ENCODE peak calls at places on chromosomes 1 and 21, in four cellular contexts. A is neuronal stem cell, R is H1, B is H9. G is an unnamed sample.

GRCh38 chr1:228364706-228365213 is 41.9 kb downstream of the TRIM11 start:
- DNase-seq in R (no peak), A (no peak), B (no peak), G (no peak)

GRCh38 chr1:100400332-100400933 is 48.1 kb downstream of the CDC14A start:
- DNase-seq in B (peak), A (no peak), R (no peak), G (no peak)

GRCh38 chr1:22711071-22711470 is 432 bp downstream of the EPHB2 start:
- DNase-seq in B (no peak), A (no peak), R (no peak), G (no peak)

GRCh38 chr1:117209094-117209493 is 1.6 kb downstream of the VTCN1 start:
- DNase-seq in A (no peak), R (no peak), B (no peak), G (no peak)

GRCh38 chr1:210233216-210233494 is 559 bp downstream of the SERTAD4 start:
- DNase-seq in B (no peak), A (no peak), R (peak), G (no peak)

GRCh38 chr21:14259669-14260458 is 43.9 kb downstream of the RBM11 start:
- DNase-seq in R (no peak), A (peak), B (no peak), G (peak)

GRCh38 chr1:24900486-24900849 is 29.6 kb downstream of the RUNX3 start:
- DNase-seq in R (peak), B (no peak), A (no peak), G (no peak)

GRCh38 chr1:47646676-47647075 is 208.8 kb downstream of the FOXD2 start:
- DNase-seq in R (no peak), B (no peak), A (no peak), G (no peak)

GRCh38 chr1:223500560-223501425 is 107.6 kb downstream of the CCDC185 start:
- DNase-seq in B (no peak), A (no peak), R (no peak), G (peak)

GRCh38 chr1:158285756-158286241 is 3.9 kb upstream of the CD1C start:
- DNase-seq in A (no peak), R (peak), B (no peak), G (no peak)

GRCh38 chr1:121483234-121483633 is 298.5 kb downstream of the SRGAP2C start:
- DNase-seq in A (no peak), B (no peak), R (no peak), G (no peak)

GRCh38 chr1:181318858-181319235 is 164.5 kb upstream of the CACNA1E start:
- DNase-seq in B (peak), A (no peak), R (no peak), G (peak)

GRCh38 chr1:178470411-178470960 is 26.3 kb downstream of the CLEC20A start:
- DNase-seq in R (no peak), B (no peak), A (no peak), G (no peak)

GRCh38 chr1:109980324-109981127 is 4.0 kb upstream of the AHCYL1 start:
- DNase-seq in B (peak), R (no peak), A (no peak), G (no peak)

GRCh38 chr1:240831191-240831631 is 219.3 kb upstream of the GREM2 start:
- DNase-seq in A (no peak), B (no peak), R (no peak), G (peak)

GRCh38 chr1:244445320-244446181 is 6.2 kb downstream of the ADSS2 start:
- DNase-seq in B (no peak), A (no peak), R (no peak), G (peak)

GRCh38 chr1:55313903-55314302 is 98.7 kb upstream of the USP24 start:
- DNase-seq in R (no peak), B (no peak), A (no peak), G (peak)

GRCh38 chr1:178560871-178561376 is 48.0 kb downstream of the TEX35 start:
- DNase-seq in B (no peak), R (no peak), A (no peak), G (no peak)

GRCh38 chr1:174815036-174815435 is 184.7 kb upstream of the CACYBP start:
- DNase-seq in A (no peak), B (no peak), R (no peak), G (peak)

GRCh38 chr1:216045400-216045799 is 377.8 kb downstream of the USH2A start:
- DNase-seq in A (no peak), R (no peak), B (no peak), G (peak)

GRCh38 chr1:61163794-61164193 is 81.4 kb downstream of the NFIA start:
- DNase-seq in R (no peak), A (no peak), B (no peak), G (peak)

GRCh38 chr1:67299296-67299695 is 8.4 kb upstream of the IL12RB2 start:
- DNase-seq in R (no peak), A (no peak), B (no peak), G (no peak)

GRCh38 chr1:111179968-111180533 is 20.4 kb downstream of the DENND2D start:
- DNase-seq in B (no peak), A (no peak), R (no peak), G (no peak)

GRCh38 chr1:18938707-18939070 is 17.8 kb downstream of the IFFO2 start:
- DNase-seq in A (no peak), B (no peak), R (no peak), G (no peak)

GRCh38 chr1:61082336-61083013 is at the start of gene NFIA:
- DNase-seq in B (peak), R (peak), A (no peak), G (peak)

GRCh38 chr1:220751130-220751529 is 3.0 kb downstream of the MTARC2 start:
- DNase-seq in B (no peak), R (no peak), A (no peak), G (no peak)

GRCh38 chr1:219459321-219460105 is 153.4 kb downstream of the ZC3H11B start:
- DNase-seq in R (no peak), B (no peak), A (no peak), G (no peak)
- H3K14ac ChIP-seq in R (no peak), B (no peak), A (no peak), G (no peak)

GRCh38 chr1:37998913-37999433 is 6.3 kb downstream of the FHL3 start:
- DNase-seq in R (no peak), B (no peak), A (no peak), G (no peak)
- H3K14ac ChIP-seq in R (no peak), B (no peak), A (no peak), G (peak)

GRCh38 chr1:183302452-183303324 is 115.5 kb downstream of the NMNAT2 start:
- DNase-seq in R (no peak), B (no peak), A (no peak), G (no peak)
- H3K14ac ChIP-seq in R (no peak), B (no peak), A (no peak), G (peak)

DNA sequence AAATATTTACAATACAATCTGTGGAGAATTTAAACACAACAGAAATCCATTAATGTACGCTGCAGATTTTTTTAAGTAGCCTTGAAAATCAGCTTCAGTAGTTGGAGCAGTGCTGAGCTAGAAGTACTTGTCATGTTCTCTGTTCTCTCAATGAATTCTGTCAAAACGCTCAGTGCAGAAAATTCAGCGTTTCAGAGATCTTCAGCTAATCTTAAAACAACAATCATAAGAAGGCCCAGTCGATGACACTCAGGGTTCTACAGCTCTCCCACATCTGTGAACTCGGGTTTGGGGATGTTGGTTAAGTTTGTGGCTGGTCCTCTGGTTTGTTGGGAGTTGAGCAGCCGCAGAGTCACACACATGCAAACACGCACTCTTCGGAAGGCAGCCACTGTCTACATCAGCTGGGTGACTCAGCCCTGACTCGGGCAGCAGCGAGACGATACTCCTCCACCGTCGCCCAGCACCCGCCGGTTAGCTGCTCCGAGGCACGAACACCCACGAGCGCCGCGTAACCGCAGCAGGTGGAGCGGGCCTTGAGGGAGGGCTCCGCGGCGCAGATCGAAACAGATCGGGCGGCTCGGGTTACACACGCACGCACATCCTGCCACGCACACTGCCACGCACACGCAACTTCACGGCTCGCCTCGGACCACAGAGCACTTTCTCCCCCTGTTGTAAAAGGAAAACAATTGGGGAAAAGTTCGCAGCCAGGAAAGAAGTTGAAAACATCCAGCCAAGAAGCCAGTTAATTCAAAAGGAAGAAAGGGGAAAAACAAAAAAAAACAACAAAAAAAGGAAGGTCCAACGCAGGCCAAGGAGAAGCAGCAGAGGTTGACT is 161.2 kb downstream of the RUNX1 start:
- DNase-seq in A (no peak), B (peak), R (no peak), G (peak)
- H3K14ac ChIP-seq in A (no peak), B (no peak), R (no peak), G (peak)